ENCODE peak calls at places on chromosomes 5 and 9, in eight cellular contexts. P is spleen, Q is caudate nucleus, O is aorta, L is K562, K is AG04450, V is brain microvascular endothelial cell, Z is RWPE1. G is an unnamed sample.
A peak's percentile ranks its signal among the peaks of the same experiment; 100 is the strongest.

GRCh38 chr5:44935871-44936270 is 127.1 kb downstream of the MRPS30 start:
- DNase-seq in P (no peak), K (no peak), Q (no peak), L (no peak), V (no peak), Z (no peak), O (no peak), G (no peak)

GRCh38 chr5:141668601-141669265 is 13.3 kb downstream of the ARAP3 start:
- DNase-seq in P (no peak), L (no peak), V (peak; percentile 32), Q (no peak), Z (no peak), K (no peak), O (no peak), G (no peak)

GRCh38 chr5:76787237-76787636 is 31.6 kb upstream of the F2RL1 start:
- DNase-seq in Z (peak; percentile 53), Q (no peak), O (peak; percentile 68), K (peak; percentile 88), P (no peak), L (no peak), V (peak; percentile 96), G (peak; percentile 44)

GRCh38 chr9:126376311-126376902 is 49.8 kb downstream of the MVB12B start:
- DNase-seq in Z (no peak), K (no peak), V (no peak), P (no peak), O (no peak), Q (peak; percentile 31), L (no peak), G (no peak)

GRCh38 chr5:39395521-39395920 is 29.3 kb downstream of the DAB2 start:
- DNase-seq in O (no peak), Q (no peak), P (no peak), V (no peak), L (no peak), K (no peak), Z (no peak), G (no peak)

GRCh38 chr9:109483771-109484442 is 14.2 kb downstream of the PTPN3 start:
- DNase-seq in P (no peak), K (no peak), Q (no peak), V (no peak), Z (no peak), L (no peak), O (no peak), G (no peak)

GRCh38 chr5:2753452-2754409 is 2.3 kb upstream of the IRX2 start:
- DNase-seq in L (no peak), O (no peak), P (no peak), Z (no peak), K (no peak), V (no peak), Q (no peak), G (no peak)

GRCh38 chr5:155689403-155689802 is 637.6 kb upstream of the SGCD start:
- DNase-seq in Q (no peak), O (no peak), Z (no peak), V (no peak), K (no peak), P (no peak), L (no peak), G (no peak)

GRCh38 chr5:160324885-160325284 is 12.5 kb upstream of the CCNJL start:
- DNase-seq in L (no peak), V (no peak), Q (no peak), O (no peak), P (no peak), Z (no peak), K (no peak), G (no peak)

GRCh38 chr5:148523139-148523538 is 131.2 kb downstream of the HTR4 start:
- DNase-seq in L (no peak), K (no peak), V (no peak), O (no peak), Z (no peak), P (no peak), Q (no peak), G (no peak)

GRCh38 chr5:139769477-139769876 is 26.1 kb upstream of the PSD2 start:
- DNase-seq in Q (no peak), L (no peak), V (no peak), P (no peak), K (no peak), O (no peak), Z (no peak), G (no peak)
- H3K27ac ChIP-seq in Q (no peak overlapping the region), L (no peak overlapping the region), V (no peak overlapping the region), P (no peak overlapping the region), K (no peak overlapping the region), O (no peak overlapping the region), Z (no peak overlapping the region), G (no peak overlapping the region)

DNA sequence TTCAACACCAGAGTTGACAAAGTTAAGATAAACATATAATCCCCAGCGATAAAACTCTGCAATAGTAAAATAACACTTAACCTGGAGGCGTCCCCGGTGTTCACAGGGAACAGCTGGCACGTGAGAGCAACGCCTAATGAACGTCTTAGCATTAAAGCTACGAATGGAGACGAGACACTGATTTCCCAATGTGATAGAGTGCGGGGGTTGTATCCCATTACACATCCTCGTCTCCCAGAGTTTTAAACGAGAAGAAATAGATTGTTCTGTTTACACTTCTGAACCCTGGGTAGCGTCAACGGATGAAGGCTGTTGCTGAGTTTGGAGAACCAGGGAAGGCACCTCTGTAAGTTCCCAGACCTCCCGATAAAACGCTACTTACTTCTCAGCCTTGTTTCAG is 57.6 kb downstream of the PTCH1 start:
- DNase-seq in L (no peak), Z (no peak), O (no peak), V (no peak), P (no peak), K (no peak), Q (no peak), G (no peak)
- H3K27ac ChIP-seq in L (no peak overlapping the region), Z (no peak overlapping the region), O (no peak overlapping the region), V (no peak overlapping the region), P (no peak overlapping the region), K (no peak overlapping the region), Q (no peak overlapping the region), G (no peak overlapping the region)

DNA sequence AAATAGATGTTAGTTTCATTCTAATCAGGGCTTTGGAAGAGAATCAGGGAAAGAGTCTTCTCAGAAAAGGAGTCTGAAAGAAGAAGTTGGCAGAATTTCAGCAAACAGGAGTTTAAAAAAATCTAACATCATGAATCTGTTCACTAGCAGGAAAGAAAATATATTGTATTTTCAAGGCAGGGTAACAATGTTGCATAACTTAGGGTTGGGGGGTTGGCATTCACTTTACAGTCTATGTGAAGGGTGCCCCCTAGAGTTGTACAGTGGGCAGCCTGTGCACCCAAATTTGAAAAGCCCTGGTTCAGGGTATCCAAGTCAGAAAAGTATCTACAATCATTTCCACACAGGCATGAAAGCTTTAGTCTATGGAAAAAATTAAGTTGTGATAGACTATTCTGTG is 348.4 kb upstream of the SLC30A5 start:
- DNase-seq in Z (no peak), L (no peak), K (no peak), P (no peak), V (no peak), O (no peak), Q (no peak), G (no peak)
- H3K27ac ChIP-seq in Z (no peak overlapping the region), L (no peak overlapping the region), K (no peak overlapping the region), P (no peak overlapping the region), V (no peak overlapping the region), O (no peak overlapping the region), Q (peak overlapping the region; percentile 46), G (no peak overlapping the region)

DNA sequence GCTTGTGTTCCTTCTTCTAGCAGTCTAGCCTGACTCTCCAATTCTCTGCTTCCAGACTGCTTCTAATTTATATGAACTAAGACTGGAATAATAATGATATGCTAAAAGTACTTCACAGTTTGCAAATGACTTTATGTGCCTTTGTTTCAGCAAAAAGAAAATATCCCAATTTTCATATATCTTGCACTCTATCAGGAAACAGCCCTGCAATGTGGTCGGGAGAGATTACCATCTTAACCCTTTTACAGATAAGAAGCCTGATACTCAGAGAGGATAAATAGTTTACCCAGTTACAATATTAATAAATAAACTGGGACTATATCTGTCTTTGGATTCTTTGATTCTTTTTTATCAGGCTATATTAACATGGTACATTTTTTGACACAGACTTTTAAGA is 126.0 kb downstream of the CDC42SE2 start:
- DNase-seq in K (no peak), P (no peak), Z (no peak), L (no peak), Q (no peak), V (no peak), O (no peak), G (no peak)
- H3K27ac ChIP-seq in K (no peak overlapping the region), P (no peak overlapping the region), Z (no peak overlapping the region), L (no peak overlapping the region), Q (no peak overlapping the region), V (no peak overlapping the region), O (no peak overlapping the region), G (no peak overlapping the region)

DNA sequence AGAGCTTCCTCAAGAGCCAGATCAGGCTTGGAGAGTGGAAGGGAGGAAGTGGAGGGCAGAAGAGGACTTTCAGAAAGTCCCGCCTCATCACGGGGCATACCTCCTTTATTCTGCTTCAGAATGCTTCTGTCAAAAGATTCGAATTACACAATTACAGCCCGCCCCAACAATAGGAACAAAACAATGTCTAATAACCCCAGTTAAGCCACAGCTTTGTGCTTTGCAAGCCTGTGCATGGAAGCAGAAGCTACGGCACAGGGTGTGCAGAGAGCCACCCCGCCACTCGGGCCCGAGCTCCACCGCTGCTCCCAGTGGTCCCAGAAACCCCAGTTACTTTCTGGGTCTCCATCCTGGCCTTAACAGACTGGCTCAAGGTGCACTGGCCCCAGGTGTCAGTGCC is 23.5 kb downstream of the HNRNPH1 start:
- DNase-seq in V (no peak), O (no peak), Z (no peak), K (no peak), Q (no peak), P (no peak), L (no peak), G (no peak)
- H3K27ac ChIP-seq in V (no peak overlapping the region), O (no peak overlapping the region), Z (peak overlapping the region; percentile 1), K (no peak overlapping the region), Q (no peak overlapping the region), P (no peak overlapping the region), L (no peak overlapping the region), G (no peak overlapping the region)

DNA sequence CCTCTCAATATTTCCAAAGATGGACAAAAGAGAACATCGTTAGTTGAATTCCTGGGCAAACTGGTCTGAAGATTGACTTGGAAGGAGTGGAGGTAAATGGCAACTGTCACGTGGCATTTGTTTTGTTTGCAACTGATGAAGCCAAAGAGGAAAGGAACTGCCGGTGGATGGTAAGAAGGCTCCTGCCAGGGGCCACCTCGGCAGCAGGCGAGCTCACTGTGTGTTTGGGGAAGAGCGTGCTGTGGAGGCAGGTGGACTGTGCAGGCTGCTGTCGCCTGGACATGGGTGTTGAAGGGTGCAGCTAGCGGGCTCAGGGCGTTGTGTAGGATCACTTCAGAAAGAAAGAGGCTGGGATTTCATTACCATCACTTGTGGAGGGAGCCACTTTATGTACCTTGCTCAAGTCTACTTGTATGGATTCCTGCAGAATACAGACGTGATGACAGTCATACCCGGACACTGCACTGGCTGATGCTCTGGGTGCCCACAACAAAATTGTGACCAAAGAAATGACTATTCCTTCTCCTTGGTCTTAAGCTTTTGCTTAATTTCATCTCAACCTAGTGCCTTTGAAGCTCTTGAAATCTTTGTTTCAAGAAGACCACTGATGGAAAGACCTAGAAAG is 72.7 kb downstream of the MAP1B start:
- DNase-seq in Z (no peak), P (no peak), Q (no peak), V (no peak), L (no peak), K (no peak), O (no peak), G (no peak)
- H3K27ac ChIP-seq in Z (peak overlapping the region; percentile 90), P (no peak overlapping the region), Q (peak overlapping the region; percentile 91), V (peak overlapping the region; percentile 88), L (no peak overlapping the region), K (peak overlapping the region; percentile 96), O (peak overlapping the region; percentile 98), G (peak overlapping the region; percentile 70)

DNA sequence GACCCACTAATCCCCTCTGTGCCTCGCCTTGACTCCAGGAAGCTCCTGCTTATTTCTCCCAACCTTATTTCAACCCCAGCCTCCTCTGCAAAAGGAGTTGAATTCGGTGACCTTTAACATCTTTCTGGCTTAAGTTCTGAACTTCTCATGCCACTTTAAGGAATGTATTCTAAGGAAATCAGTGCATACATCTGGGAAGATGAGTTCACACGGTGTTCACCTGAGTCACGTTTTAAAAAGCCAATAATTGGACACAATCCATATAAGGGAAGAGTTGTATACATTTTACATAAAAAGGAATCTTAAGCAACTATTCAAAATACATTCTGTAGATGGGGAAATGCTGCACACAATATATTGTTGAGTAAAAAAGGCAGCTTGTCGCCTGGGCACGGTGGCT is 33.2 kb downstream of the FAT2 start:
- DNase-seq in K (no peak), Q (no peak), O (no peak), L (no peak), Z (no peak), P (no peak), V (no peak), G (no peak)
- H3K27ac ChIP-seq in K (no peak overlapping the region), Q (no peak overlapping the region), O (no peak overlapping the region), L (no peak overlapping the region), Z (peak overlapping the region; percentile 58), P (no peak overlapping the region), V (no peak overlapping the region), G (no peak overlapping the region)

G was measured in left ventricle myocardium inferior.